ENCODE peak calls at places on chromosome 21, in ten cellular contexts. M, B, K, I, J, T, D, X, U and Z are unnamed samples.

GRCh38 chr21:38112219-38112789 is 144.5 kb upstream of the KCNJ15 start:
- DNase-seq in D (no peak), X (no peak), J (no peak), K (no peak), T (no peak), I (no peak), U (no peak), M (no peak), B (no peak), Z (no peak)

GRCh38 chr21:34043333-34043732 is 30.0 kb upstream of the MRPS6 start:
- DNase-seq in J (no peak), M (no peak), U (no peak), I (no peak), T (no peak), K (no peak), X (no peak), D (no peak), B (no peak), Z (no peak)

GRCh38 chr21:35840197-35840799 is 220.0 kb downstream of the SETD4 start:
- DNase-seq in U (peak), M (no peak), K (no peak), J (no peak), X (peak), T (peak), I (peak), D (peak), B (peak), Z (no peak)

GRCh38 chr21:46193829-46194373 is 9.6 kb upstream of the SPATC1L start:
- DNase-seq in K (peak), D (no peak), X (no peak), U (no peak), T (no peak), B (no peak), I (no peak), M (no peak), J (no peak), Z (peak)

GRCh38 chr21:14438204-14438603 is 55.3 kb upstream of the HSPA13 start:
- DNase-seq in M (no peak), B (no peak), D (no peak), U (no peak), J (no peak), X (no peak), I (no peak), K (no peak), T (no peak), Z (no peak)

GRCh38 chr21:33123396-33124120 is 53.6 kb downstream of the OLIG1 start:
- DNase-seq in M (no peak), K (no peak), I (no peak), X (no peak), B (no peak), U (no peak), J (no peak), T (no peak), D (no peak), Z (no peak)

GRCh38 chr21:34736116-34736870 is 67.5 kb downstream of the CLIC6 start:
- DNase-seq in I (no peak), X (no peak), J (no peak), D (no peak), K (no peak), B (no peak), U (no peak), M (no peak), T (no peak), Z (no peak)

GRCh38 chr21:40049031-40049958 is 182.1 kb downstream of the PCP4 start:
- DNase-seq in M (no peak), T (no peak), X (no peak), I (no peak), J (no peak), U (no peak), D (peak), B (no peak), K (no peak), Z (no peak)

GRCh38 chr21:42093991-42094417 is 22.9 kb downstream of the UMODL1 start:
- DNase-seq in D (no peak), T (no peak), M (no peak), B (no peak), J (no peak), K (no peak), X (peak), I (no peak), U (no peak), Z (no peak)

GRCh38 chr21:34971656-34972055 is 77.4 kb downstream of the RUNX1 start:
- DNase-seq in U (no peak), K (no peak), M (no peak), X (no peak), T (no peak), D (no peak), J (no peak), I (no peak), B (no peak), Z (no peak)

GRCh38 chr21:46129846-46130651 is 25.3 kb downstream of the FTCD start:
- DNase-seq in B (no peak), J (peak), T (no peak), K (no peak), M (no peak), I (no peak), U (no peak), X (no peak), D (no peak), Z (no peak)

GRCh38 chr21:37828515-37828914 is 87.7 kb downstream of the KCNJ6 start:
- DNase-seq in K (no peak), T (no peak), J (no peak), X (no peak), B (no peak), M (no peak), I (no peak), D (no peak), U (no peak), Z (no peak)

GRCh38 chr21:38170283-38170682 is 86.5 kb upstream of the KCNJ15 start:
- DNase-seq in B (no peak), K (no peak), T (no peak), I (no peak), X (no peak), J (no peak), M (no peak), D (peak), U (no peak), Z (no peak)

GRCh38 chr21:27292851-27293638 is 326.2 kb upstream of the ADAMTS5 start:
- DNase-seq in B (no peak), J (no peak), D (no peak), T (no peak), X (no peak), I (no peak), U (no peak), M (no peak), K (no peak), Z (no peak)

GRCh38 chr21:38952890-38953289 is 147.2 kb downstream of the ETS2 start:
- DNase-seq in K (no peak), T (no peak), D (no peak), M (no peak), I (no peak), B (no peak), U (no peak), X (no peak), J (no peak), Z (no peak)

GRCh38 chr21:42542196-42542595 is 28.5 kb downstream of the SLC37A1 start:
- DNase-seq in K (no peak), J (no peak), X (no peak), I (no peak), M (no peak), D (no peak), T (no peak), U (no peak), B (no peak), Z (no peak)

GRCh38 chr21:8989261-8989882 is 1532.0 kb upstream of the TPTE start:
- DNase-seq in M (no peak), D (no peak), B (no peak), K (no peak), J (no peak), T (no peak), I (no peak), X (no peak), U (no peak), Z (no peak)

GRCh38 chr21:46097826-46098286 is at the start of gene COL6A2:
- DNase-seq in X (peak), M (no peak), B (peak), U (peak), K (peak), D (no peak), J (peak), I (peak), T (no peak), Z (peak)

GRCh38 chr21:32131960-32132359 is 146.9 kb downstream of the MIS18A start:
- DNase-seq in I (no peak), K (no peak), B (no peak), T (no peak), D (no peak), U (no peak), X (peak), J (no peak), M (no peak), Z (no peak)

GRCh38 chr21:31354122-31354521 is 10.1 kb upstream of the TIAM1 start:
- DNase-seq in D (no peak), T (no peak), X (no peak), I (no peak), K (no peak), B (no peak), U (no peak), M (no peak), J (no peak), Z (no peak)

GRCh38 chr21:28801906-28802305 is 190.8 kb downstream of the LTN1 start:
- DNase-seq in B (no peak), I (no peak), T (no peak), U (no peak), K (no peak), M (no peak), D (no peak), J (no peak), X (no peak), Z (no peak)

GRCh38 chr21:35079181-35079580 is 30.1 kb upstream of the RUNX1 start:
- DNase-seq in T (no peak), D (no peak), U (no peak), I (no peak), B (no peak), X (no peak), M (no peak), J (no peak), K (no peak), Z (no peak)

GRCh38 chr21:17730782-17731181 is 88.4 kb downstream of the C21orf91 start:
- DNase-seq in B (no peak), J (no peak), U (no peak), D (no peak), T (no peak), X (no peak), M (no peak), K (no peak), I (no peak), Z (no peak)

GRCh38 chr21:45313015-45313414 is 25.3 kb upstream of the POFUT2 start:
- DNase-seq in J (peak), M (no peak), K (no peak), B (no peak), U (no peak), I (no peak), X (no peak), T (no peak), D (no peak), Z (no peak)

GRCh38 chr21:32422064-32422463 is 9.6 kb downstream of the EVA1C start:
- DNase-seq in I (no peak), M (no peak), X (no peak), U (no peak), K (no peak), D (no peak), B (no peak), J (no peak), T (no peak), Z (no peak)

GRCh38 chr21:26394341-26394740 is 178.7 kb downstream of the CYYR1 start:
- DNase-seq in T (no peak), M (no peak), D (no peak), K (no peak), X (no peak), J (no peak), I (no peak), U (no peak), B (no peak), Z (no peak)

GRCh38 chr21:43659136-43660000 is at the start of the genes HSF2BP and RRP1B:
- DNase-seq in K (peak), D (peak), T (peak), B (peak), J (peak), X (peak), U (peak), I (peak), M (peak), Z (no peak)

GRCh38 chr21:28644762-28645161 is 347.9 kb downstream of the LTN1 start:
- DNase-seq in T (no peak), U (no peak), D (no peak), X (no peak), M (no peak), I (no peak), B (no peak), K (no peak), J (no peak), Z (no peak)

GRCh38 chr21:38787461-38788274 is 18.1 kb upstream of the ETS2 start:
- DNase-seq in D (no peak), T (no peak), U (no peak), X (peak), J (no peak), M (no peak), K (no peak), B (no peak), I (no peak), Z (no peak)

GRCh38 chr21:15986277-15986676 is 256.5 kb downstream of the USP25 start:
- DNase-seq in T (no peak), M (no peak), J (no peak), U (no peak), K (no peak), I (no peak), X (no peak), D (no peak), B (no peak), Z (no peak)

GRCh38 chr21:42109873-42110525 is 38.9 kb downstream of the UMODL1 start:
- DNase-seq in T (no peak), K (no peak), D (no peak), J (no peak), B (no peak), M (no peak), U (no peak), I (no peak), X (no peak), Z (no peak)